ENCODE peak calls at places on chromosomes 2 and 18, in four cellular contexts. F is PC-9, R is right lobe of liver, W is ascending aorta. H is an unnamed sample.

GRCh38 chr2:72788756-72789155 is 37.1 kb downstream of the EXOC6B start:
- DNase-seq in F (no peak), R (no peak), W (no peak), H (peak; percentile 36)

GRCh38 chr2:198252472-198252871 is 448.1 kb downstream of the PLCL1 start:
- DNase-seq in F (no peak), R (no peak), W (no peak), H (no peak)

GRCh38 chr2:217399288-217399687 is 539.4 kb upstream of the TNP1 start:
- DNase-seq in F (no peak), R (no peak), W (no peak), H (peak; percentile 20)

GRCh38 chr2:96138146-96139145 is at the start of gene ASTL:
- DNase-seq in F (peak; percentile 80), R (no peak), W (no peak), H (no peak)

GRCh38 chr2:119996148-119996547 is 16.7 kb upstream of the EPB41L5 start:
- DNase-seq in F (no peak), R (no peak), W (no peak), H (no peak)

GRCh38 chr18:8257851-8258434 is 351.3 kb upstream of the RAB12 start:
- DNase-seq in F (no peak), R (no peak), W (no peak), H (no peak)

GRCh38 chr2:85769236-85769986 is 15.6 kb downstream of the ATOH8 start:
- DNase-seq in F (no peak), R (no peak), W (no peak), H (no peak)

GRCh38 chr2:142179686-142180085 is 48.9 kb upstream of the LRP1B start:
- DNase-seq in F (no peak), R (no peak), W (no peak), H (no peak)

GRCh38 chr2:112321375-112322320 is 46.3 kb downstream of the ZC3H6 start:
- DNase-seq in F (no peak), R (no peak), W (no peak), H (no peak)

GRCh38 chr18:2697184-2697583 is 41.7 kb downstream of the SMCHD1 start:
- DNase-seq in F (no peak), R (no peak), W (no peak), H (no peak)

GRCh38 chr2:174967086-174967485 is 38.1 kb downstream of the CHN1 start:
- DNase-seq in F (no peak), R (no peak), W (no peak), H (no peak)

GRCh38 chr2:43831438-43832294 is 7.0 kb downstream of the ABCG5 start:
- DNase-seq in F (no peak), R (no peak), W (no peak), H (no peak)

GRCh38 chr2:218028189-218028495 is 25.3 kb upstream of the TNS1 start:
- DNase-seq in F (no peak), R (no peak), W (no peak), H (no peak)

GRCh38 chr2:121345101-121345500 is 60.1 kb upstream of the TFCP2L1 start:
- DNase-seq in F (no peak), R (no peak), W (no peak), H (no peak)

GRCh38 chr2:235414422-235414821 is 79.4 kb upstream of the AGAP1 start:
- DNase-seq in F (no peak), R (peak; percentile 60), W (no peak), H (no peak)

GRCh38 chr2:120823551-120823950 is 87.9 kb downstream of the GLI2 start:
- DNase-seq in F (no peak), R (no peak), W (no peak), H (no peak)

GRCh38 chr2:199144036-199144435 is 313.7 kb downstream of the SATB2 start:
- DNase-seq in F (no peak), R (no peak), W (no peak), H (no peak)

GRCh38 chr2:39734451-39734850 is 44.6 kb downstream of the THUMPD2 start:
- DNase-seq in F (no peak), R (no peak), W (no peak), H (no peak)

GRCh38 chr2:212711851-212712250 is 173.2 kb upstream of the ERBB4 start:
- DNase-seq in F (no peak), R (no peak), W (no peak), H (peak; percentile 80)

DNA sequence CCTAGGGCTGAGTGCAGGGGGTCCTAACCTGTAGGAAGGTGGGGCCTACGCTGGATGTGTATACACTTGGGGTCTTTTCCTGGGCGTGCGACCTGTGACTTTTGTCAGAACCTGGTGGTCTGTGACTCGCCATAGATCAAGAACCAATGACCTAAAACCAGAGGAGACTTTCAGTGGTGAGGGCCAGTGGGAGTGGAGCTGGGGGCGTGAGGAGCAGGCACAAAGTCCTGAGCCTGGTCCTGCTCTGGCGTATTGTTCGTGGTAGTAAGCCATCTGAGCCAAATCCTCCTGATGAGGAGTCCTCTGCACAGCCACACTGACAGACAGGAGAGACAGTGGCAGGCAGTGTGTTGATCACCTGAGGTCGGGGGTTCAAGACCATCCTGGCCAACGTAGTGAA is 8.9 kb downstream of the INPP4A start:
- DNase-seq in F (no peak), R (no peak), W (no peak), H (no peak)
- H3K4me3 ChIP-seq in F (no peak overlapping the region), R (no peak overlapping the region), W (no peak overlapping the region), H (no peak overlapping the region)

GRCh38 chr2:24024018-24024417 is 14.1 kb downstream of the MFSD2B start:
- DNase-seq in F (no peak), R (no peak), W (no peak), H (no peak)
- TF ChIP-seq CTCF in F (no peak), R (no peak), W (no peak), H (peak; percentile 43)

DNA sequence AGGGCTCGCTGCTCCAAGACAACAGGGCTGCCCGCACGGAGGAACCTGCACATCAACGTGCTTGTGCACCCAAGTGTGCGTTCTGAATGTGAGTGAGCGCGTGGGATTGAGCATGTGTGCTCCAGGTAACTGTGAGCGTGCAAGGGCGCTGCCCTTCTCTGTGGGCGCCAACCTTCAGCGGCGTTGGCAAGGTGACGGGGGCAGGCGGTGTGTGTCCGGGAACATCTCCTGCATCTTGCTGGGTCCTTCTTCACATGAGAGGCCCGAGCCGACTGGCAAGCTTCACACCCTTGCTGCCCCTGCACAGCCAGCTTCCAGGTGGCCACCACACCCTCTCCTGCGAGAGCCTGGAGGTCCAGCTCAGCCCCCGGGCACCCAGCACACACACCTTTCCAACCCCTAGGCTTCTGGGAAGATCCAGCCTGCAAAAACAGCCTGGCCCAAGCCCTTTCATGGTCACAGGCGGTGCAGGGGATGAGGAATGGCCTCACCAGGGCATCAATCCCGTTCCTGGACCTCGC is 220.9 kb downstream of the HDAC4 start:
- DNase-seq in F (no peak), R (peak; percentile 39), W (peak; percentile 40), H (no peak)
- H3K36me3 ChIP-seq in F (no peaks in the 10 kb centered on the region), R (peaks cover 6% of the 10 kb centered on the region), W (peaks cover 45% of the 10 kb centered on the region), H (no peaks in the 10 kb centered on the region)

DNA sequence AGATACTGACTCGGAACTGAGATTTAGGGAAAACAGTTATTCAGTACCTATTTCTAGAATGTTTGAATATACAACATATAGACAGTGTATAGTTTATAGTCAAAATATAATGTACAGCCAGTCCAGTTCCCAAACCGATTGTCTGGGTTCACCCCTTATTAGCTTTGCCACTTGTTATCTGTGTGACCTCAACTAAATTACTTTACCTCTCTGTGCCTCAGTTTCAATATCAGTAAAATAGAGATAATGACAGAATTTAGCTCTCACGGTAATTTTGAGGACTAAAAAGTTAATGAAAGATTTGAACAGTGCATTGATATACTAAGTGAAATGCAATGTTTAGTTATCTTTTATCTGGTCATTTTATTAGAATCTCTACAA is 750 bp upstream of the RIOK3 start:
- DNase-seq in F (no peak), R (no peak), W (no peak), H (no peak)
- H3K4me3 ChIP-seq in F (peak overlapping the region; percentile 97), R (no peak overlapping the region), W (peak overlapping the region; percentile 89), H (peak overlapping the region; percentile 56)

DNA sequence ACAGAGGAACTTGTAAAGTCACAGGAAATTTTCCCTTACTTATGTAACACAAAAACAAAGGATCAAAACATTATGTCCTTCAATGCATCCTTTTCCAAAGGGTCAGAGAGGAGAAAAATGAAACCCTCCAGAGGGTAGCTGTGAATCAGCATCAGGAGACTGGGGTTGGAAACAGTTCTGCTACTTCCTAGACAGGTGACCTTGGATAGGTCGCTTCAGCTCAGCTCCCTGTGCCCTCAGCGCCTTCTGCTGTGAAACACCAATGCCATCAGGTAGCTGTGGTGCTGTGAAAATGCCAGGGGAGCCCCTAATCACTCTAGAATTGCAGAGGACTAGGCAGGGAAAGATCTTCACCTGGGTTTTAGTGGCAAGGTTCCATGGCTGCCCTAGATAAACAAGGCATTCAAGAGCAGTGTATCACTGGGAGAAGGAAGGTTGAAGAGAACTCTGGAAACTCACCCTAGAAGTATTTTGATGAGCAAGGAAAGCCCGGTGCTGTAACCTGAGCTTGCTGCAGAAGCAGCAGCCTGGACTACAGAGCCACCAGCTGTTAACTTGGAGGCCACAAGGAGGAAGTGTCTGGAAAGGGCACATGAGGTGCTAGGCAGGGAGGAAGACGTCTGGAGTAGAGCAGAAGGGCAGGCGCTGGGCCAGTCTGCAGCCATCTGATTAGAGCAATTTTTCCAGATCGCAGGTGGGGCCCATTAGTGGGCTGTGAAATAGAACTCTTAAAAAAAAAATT is 100.7 kb upstream of the MCFD2 start:
- DNase-seq in F (peak; percentile 100), R (no peak), W (no peak), H (peak; percentile 76)
- TF ChIP-seq CTCF in F (peak; percentile 31), R (no peak), W (no peak), H (peak; percentile 56)

GRCh38 chr2:190896477-190896876 is 15.9 kb downstream of the GLS start:
- DNase-seq in F (no peak), R (no peak), W (no peak), H (no peak)

GRCh38 chr2:190889175-190889943 is 8.7 kb downstream of the GLS start:
- DNase-seq in F (no peak), R (no peak), W (no peak), H (no peak)

GRCh38 chr2:190891913-190892312 is 11.3 kb downstream of the GLS start:
- DNase-seq in F (no peak), R (no peak), W (no peak), H (no peak)

GRCh38 chr2:190891370-190891769 is 10.7 kb downstream of the GLS start:
- DNase-seq in F (no peak), R (no peak), W (no peak), H (no peak)

DNA sequence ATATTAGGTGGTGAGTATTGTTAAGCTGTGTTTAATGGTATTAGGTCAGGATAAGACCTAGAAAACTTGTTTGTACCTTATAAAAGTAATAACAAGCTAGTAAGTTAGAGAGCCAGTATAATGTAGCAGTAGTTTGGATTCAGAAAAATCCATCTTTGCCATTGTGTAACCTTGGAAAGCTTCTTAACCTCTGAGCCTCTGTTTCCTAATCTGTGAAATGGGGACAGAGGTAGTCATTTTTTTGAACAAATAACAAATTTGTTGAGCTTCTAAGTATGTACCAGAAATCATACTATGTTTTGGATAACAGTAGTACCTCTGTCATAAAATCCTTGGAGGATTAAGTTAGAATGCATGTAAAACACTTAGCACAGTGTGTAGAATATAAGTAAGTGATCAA is 12.5 kb downstream of the GLS start:
- DNase-seq in F (no peak), R (no peak), W (no peak), H (no peak)
- H3K36me3 ChIP-seq in F (peaks cover 4% of the 10 kb centered on the region), R (no peaks in the 10 kb centered on the region), W (peaks cover 23% of the 10 kb centered on the region), H (peaks cover 2% of the 10 kb centered on the region)

GRCh38 chr2:41935004-41935401 is 112.8 kb upstream of the PKDCC start:
- DNase-seq in F (no peak), R (no peak), W (no peak), H (no peak)

GRCh38 chr2:41933035-41933429 is 114.8 kb upstream of the PKDCC start:
- DNase-seq in F (no peak), R (no peak), W (peak; percentile 12), H (no peak)

GRCh38 chr2:41932241-41933034 is 115.4 kb upstream of the PKDCC start:
- DNase-seq in F (no peak), R (no peak), W (peak; percentile 84), H (no peak)

GRCh38 chr2:41934323-41935003 is 113.4 kb upstream of the PKDCC start:
- DNase-seq in F (no peak), R (no peak), W (no peak), H (no peak)

GRCh38 chr2:41933585-41934322 is 114.1 kb upstream of the PKDCC start:
- DNase-seq in F (peak; percentile 95), R (no peak), W (peak; percentile 70), H (peak; percentile 48)
- H3K4me3 ChIP-seq in F (no peak overlapping the region), R (no peak overlapping the region), W (no peak overlapping the region), H (no peak overlapping the region)

H was measured in BJ.